ENCODE peak calls at places on chromosomes 13 and 19, in six cellular contexts. K is mammary epithelial cell, G is hepatocyte, E is fibroblast of lung, I is osteoblast, Y is IMR-90. B is an unnamed sample.

GRCh38 chr19:8174706-8175105 is 25.3 kb upstream of the FBN3 start:
- DNase-seq in I (no peak), K (peak; percentile 99), E (peak; percentile 57), Y (peak; percentile 31), G (no peak), B (no peak)

GRCh38 chr19:12949363-12950284 is 4.0 kb downstream of the RAD23A start:
- DNase-seq in Y (no peak), I (peak; percentile 65), K (no peak), G (no peak), E (no peak), B (no peak)

GRCh38 chr13:111846396-111847174 is 220.4 kb upstream of the SOX1 start:
- DNase-seq in I (no peak), E (no peak), G (no peak), Y (no peak), K (no peak), B (no peak)

GRCh38 chr13:73040479-73040878 is 18.3 kb upstream of the KLF5 start:
- DNase-seq in Y (no peak), I (no peak), K (no peak), E (no peak), G (no peak), B (no peak)

GRCh38 chr13:48318714-48319457 is 15.3 kb downstream of the RB1 start:
- DNase-seq in Y (no peak), E (no peak), G (no peak), I (peak; percentile 66), K (no peak), B (no peak)

GRCh38 chr13:41577437-41577836 is 120.1 kb downstream of the RGCC start:
- DNase-seq in K (no peak), G (peak; percentile 33), E (peak; percentile 75), I (peak; percentile 74), Y (peak; percentile 16), B (no peak)

GRCh38 chr13:32031025-32031814 is at the start of gene FRY:
- DNase-seq in G (peak; percentile 83), K (peak; percentile 70), E (peak; percentile 56), I (peak; percentile 89), Y (peak; percentile 58), B (no peak)

GRCh38 chr13:83773961-83774360 is 108.3 kb downstream of the SLITRK1 start:
- DNase-seq in Y (peak; percentile 17), I (no peak), K (no peak), G (no peak), E (peak; percentile 6), B (no peak)

GRCh38 chr13:108266316-108266936 is 3.1 kb upstream of the TNFSF13B start:
- DNase-seq in G (no peak), K (no peak), Y (no peak), I (no peak), E (no peak), B (no peak)

GRCh38 chr13:36297600-36298338 is at the start of gene CCDC169:
- DNase-seq in K (peak; percentile 29), G (peak; percentile 81), I (peak; percentile 86), Y (peak; percentile 51), E (peak; percentile 67), B (no peak)

GRCh38 chr13:63435668-63436275 is 2020.1 kb upstream of the PCDH20 start:
- DNase-seq in K (peak; percentile 64), Y (peak; percentile 100), I (peak; percentile 85), E (peak; percentile 100), G (peak; percentile 8), B (no peak)

GRCh38 chr13:84925443-84925842 is 873.8 kb downstream of the SLITRK6 start:
- DNase-seq in I (no peak), G (no peak), Y (peak; percentile 49), E (peak; percentile 24), K (peak; percentile 52), B (peak; percentile 2)

GRCh38 chr19:8251025-8251472 is 41.9 kb downstream of the CERS4 start:
- DNase-seq in K (peak; percentile 35), E (peak; percentile 47), I (peak; percentile 83), Y (peak; percentile 11), G (peak; percentile 28), B (no peak)

GRCh38 chr19:53915000-53915399 is 5.9 kb downstream of the CACNG7 start:
- DNase-seq in Y (no peak), G (no peak), E (no peak), I (peak; percentile 59), K (no peak), B (no peak)

GRCh38 chr13:98599502-98600328 is 22.8 kb upstream of the STK24 start:
- DNase-seq in I (no peak), K (no peak), E (no peak), G (no peak), Y (peak; percentile 9), B (no peak)

GRCh38 chr13:113903912-113904311 is 40.0 kb upstream of the GAS6 start:
- DNase-seq in I (no peak), K (no peak), E (no peak), G (no peak), Y (no peak), B (no peak)

GRCh38 chr13:113744197-113745000 is 14.6 kb upstream of the TMEM255B start:
- DNase-seq in G (no peak), E (no peak), K (no peak), Y (no peak), I (no peak), B (no peak)

GRCh38 chr19:48910803-48911202 is 10.7 kb downstream of the NUCB1 start:
- DNase-seq in G (no peak), Y (no peak), K (no peak), E (no peak), I (no peak), B (no peak)

GRCh38 chr19:5230730-5231555 is 109.7 kb downstream of the PTPRS start:
- DNase-seq in G (no peak), E (no peak), Y (no peak), K (no peak), I (no peak), B (no peak)

GRCh38 chr19:39680593-39680992 is 23.7 kb upstream of the LGALS14 start:
- DNase-seq in G (no peak), E (no peak), I (no peak), Y (no peak), K (no peak), B (no peak)

GRCh38 chr19:42386974-42387707 is 3.0 kb downstream of the CNFN start:
- DNase-seq in K (peak; percentile 83), Y (peak; percentile 33), E (peak; percentile 30), I (peak; percentile 96), G (peak; percentile 82), B (no peak)

GRCh38 chr19:51590441-51590840 is 19.4 kb downstream of the ZNF175 start:
- DNase-seq in Y (no peak), K (no peak), I (no peak), E (no peak), G (no peak), B (no peak)

GRCh38 chr13:40343550-40344269 is 322.7 kb downstream of the FOXO1 start:
- DNase-seq in E (peak; percentile 23), G (no peak), Y (no peak), K (no peak), I (no peak), B (no peak)

GRCh38 chr13:43346427-43346826 is 323.0 kb downstream of the DNAJC15 start:
- DNase-seq in G (peak; percentile 10), E (no peak), I (no peak), K (no peak), Y (no peak), B (no peak)

GRCh38 chr19:15828121-15828620 is 12.7 kb upstream of the OR10H1 start:
- DNase-seq in K (no peak), G (no peak), I (peak; percentile 22), Y (no peak), E (no peak), B (no peak)

GRCh38 chr19:15831626-15832025 is 16.2 kb upstream of the OR10H1 start:
- DNase-seq in K (no peak), G (no peak), I (no peak), E (no peak), Y (no peak), B (no peak)

GRCh38 chr19:15829277-15829770 is 13.9 kb upstream of the OR10H1 start:
- DNase-seq in K (peak; percentile 27), I (no peak), E (no peak), G (no peak), Y (no peak), B (no peak)

GRCh38 chr19:15825753-15826152 is 10.3 kb upstream of the OR10H1 start:
- DNase-seq in K (no peak), I (no peak), Y (no peak), E (no peak), G (no peak), B (no peak)

GRCh38 chr19:15829786-15830185 is 14.3 kb upstream of the OR10H1 start:
- DNase-seq in Y (no peak), I (no peak), E (no peak), G (no peak), K (no peak), B (no peak)
- H3K4me2 ChIP-seq in Y (no peak overlapping the region), I (no peak overlapping the region), E (no peak overlapping the region), G (no peak overlapping the region), K (peak overlapping the region; percentile 17), B (peak overlapping the region; percentile 19)

DNA sequence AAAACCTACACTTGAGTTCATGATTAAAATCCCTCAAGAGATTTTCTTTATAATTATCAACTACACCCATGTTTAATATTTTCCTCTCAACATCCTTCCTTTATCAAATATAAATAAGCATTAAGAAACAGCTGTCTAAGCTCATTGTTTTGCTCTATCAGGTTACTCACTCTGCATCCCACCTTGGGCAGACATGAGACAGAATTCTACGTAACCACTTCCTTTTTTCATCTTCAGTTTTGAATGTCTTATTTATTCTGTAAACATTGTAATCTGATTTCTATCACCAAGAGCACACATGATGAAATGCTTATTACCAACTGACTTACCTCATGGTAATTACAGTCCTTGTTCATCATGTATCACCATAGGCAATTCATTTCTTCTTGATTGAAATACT is 1256.6 kb upstream of the ATXN8OS start:
- DNase-seq in Y (no peak), E (no peak), I (no peak), K (no peak), G (no peak), B (no peak)
- H2AFZ ChIP-seq in Y (no peak overlapping the region), E (no peak overlapping the region), I (no peak overlapping the region), K (no peak overlapping the region), G (no peak overlapping the region), B (no peak overlapping the region)

DNA sequence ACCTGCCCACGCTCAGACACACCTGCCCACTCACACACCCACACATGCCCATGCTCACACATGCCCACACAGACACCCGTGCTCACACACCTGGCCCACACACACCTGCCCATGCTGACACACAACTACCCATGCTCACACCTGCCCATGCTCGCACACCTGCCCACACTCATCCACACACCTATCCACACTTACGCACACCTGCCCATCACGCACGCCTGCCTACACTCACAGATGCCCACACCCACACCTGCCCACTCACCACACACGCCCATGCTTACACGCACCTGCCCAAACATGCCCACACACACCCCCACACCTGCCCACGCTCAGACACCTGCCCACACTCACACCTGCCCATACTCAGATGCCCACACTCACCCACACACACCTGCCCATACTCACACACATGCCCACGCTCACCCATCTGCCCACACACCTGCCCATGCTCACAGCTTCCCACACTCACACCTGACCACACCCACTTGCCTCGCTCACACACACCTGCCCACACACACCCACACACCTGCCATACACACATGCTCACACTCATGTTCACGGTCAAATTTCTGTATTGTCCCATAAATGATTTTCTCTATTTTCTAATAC is 15.6 kb downstream of the IL17D start:
- DNase-seq in G (no peak), E (no peak), I (no peak), Y (no peak), K (no peak), B (no peak)
- H3K27ac ChIP-seq in G (no peak overlapping the region), E (no peak overlapping the region), I (no peak overlapping the region), Y (no peak overlapping the region), K (no peak overlapping the region), B (no peak overlapping the region)

GRCh38 chr13:22387899-22388298 is 717.0 kb downstream of the FGF9 start:
- DNase-seq in E (no peak), K (no peak), I (no peak), G (no peak), Y (no peak), B (no peak)
- H3K4me2 ChIP-seq in E (no peak overlapping the region), K (no peak overlapping the region), I (no peak overlapping the region), G (no peak overlapping the region), Y (no peak overlapping the region), B (no peak overlapping the region)